ENCODE peak calls at places on chromosome 11, in seven cellular contexts. B is cardiac muscle cell, O is GM10248, K is GM23338, I is OCI-LY7, M is kidney, Y is transverse colon. C is an unnamed sample.

GRCh38 chr11:61963016-61963281 is 4.5 kb downstream of the FTH1 start:
- DNase-seq in B (no peak), O (no peak), K (no peak), I (no peak), M (no peak), Y (peak), C (no peak)

GRCh38 chr11:62401356-62401755 is 17.5 kb upstream of the SCGB1A1 start:
- DNase-seq in B (no peak), O (no peak), K (no peak), I (no peak), M (peak), Y (no peak), C (no peak)

GRCh38 chr11:69446108-69446507 is 35.4 kb upstream of the LINC01488 start:
- DNase-seq in B (no peak), O (no peak), K (no peak), I (no peak), M (peak), Y (no peak), C (no peak)

GRCh38 chr11:34157163-34157562 is 51.7 kb downstream of the NAT10 start:
- DNase-seq in B (no peak), O (no peak), K (no peak), I (no peak), M (no peak), Y (no peak), C (no peak)

GRCh38 chr11:98601181-98601773 is 419.5 kb upstream of the CNTN5 start:
- DNase-seq in B (no peak), O (no peak), K (no peak), I (no peak), M (no peak), Y (peak), C (no peak)

GRCh38 chr11:765025-765801 is 12.1 kb downstream of the GATD1 start:
- DNase-seq in B (peak), O (peak), K (peak), I (peak), M (peak), Y (peak), C (peak)

GRCh38 chr11:83088965-83089364 is 17.3 kb upstream of the RAB30 start:
- DNase-seq in B (no peak), O (no peak), K (peak), I (no peak), M (no peak), Y (no peak), C (no peak)

GRCh38 chr11:46390331-46391171 is 1.0 kb downstream of the CHRM4 start:
- DNase-seq in B (no peak), O (no peak), K (peak), I (no peak), M (no peak), Y (no peak), C (no peak)

GRCh38 chr11:68043349-68044144 is 4.7 kb downstream of the TCIRG1 start:
- DNase-seq in B (no peak), O (no peak), K (no peak), I (no peak), M (peak), Y (no peak), C (no peak)

GRCh38 chr11:47340980-47341775 is 11.3 kb downstream of the MYBPC3 start:
- DNase-seq in B (no peak), O (no peak), K (no peak), I (no peak), M (peak), Y (no peak), C (no peak)

GRCh38 chr11:13889566-13890214 is 72.8 kb upstream of the SPON1 start:
- DNase-seq in B (no peak), O (no peak), K (no peak), I (no peak), M (no peak), Y (no peak), C (no peak)

GRCh38 chr11:47992959-47993820 is 12.8 kb downstream of the PTPRJ start:
- DNase-seq in B (no peak), O (no peak), K (no peak), I (no peak), M (peak), Y (peak), C (no peak)

GRCh38 chr11:26976389-26976788 is 17.5 kb upstream of the FIBIN start:
- DNase-seq in B (no peak), O (no peak), K (no peak), I (no peak), M (no peak), Y (no peak), C (no peak)

GRCh38 chr11:128862913-128863660 is 4.0 kb downstream of the KCNJ1 start:
- DNase-seq in B (no peak), O (no peak), K (no peak), I (no peak), M (no peak), Y (no peak), C (no peak)

GRCh38 chr11:104968365-104968855 is at the start of gene CASP4:
- DNase-seq in B (no peak), O (peak), K (no peak), I (peak), M (no peak), Y (peak), C (no peak)

GRCh38 chr11:13336246-13336873 is 58.8 kb downstream of the BMAL1 start:
- DNase-seq in B (no peak), O (no peak), K (no peak), I (no peak), M (no peak), Y (no peak), C (no peak)

GRCh38 chr11:73308003-73308962 is at the start of gene ARHGEF17:
- DNase-seq in B (peak), O (peak), K (peak), I (no peak), M (peak), Y (peak), C (peak)

GRCh38 chr11:122559734-122560382 is 95.7 kb upstream of the UBASH3B start:
- DNase-seq in B (no peak), O (no peak), K (peak), I (no peak), M (no peak), Y (no peak), C (no peak)

GRCh38 chr11:3984896-3985295 is 109.7 kb upstream of the RRM1 start:
- DNase-seq in B (peak), O (no peak), K (peak), I (peak), M (no peak), Y (no peak), C (no peak)

GRCh38 chr11:46116007-46116711 is 5.1 kb downstream of the PHF21A start:
- DNase-seq in B (no peak), O (no peak), K (no peak), I (no peak), M (no peak), Y (no peak), C (no peak)

GRCh38 chr11:19281555-19281954 is 40.8 kb upstream of the E2F8 start:
- DNase-seq in B (no peak), O (no peak), K (no peak), I (no peak), M (no peak), Y (no peak), C (no peak)

GRCh38 chr11:125070699-125071254 is 7.7 kb downstream of the SLC37A2 start:
- DNase-seq in B (no peak), O (peak), K (no peak), I (peak), M (peak), Y (peak), C (no peak)

GRCh38 chr11:398826-399225 is 4.8 kb downstream of the PKP3 start:
- DNase-seq in B (no peak), O (no peak), K (no peak), I (no peak), M (no peak), Y (no peak), C (no peak)

GRCh38 chr11:73185680-73186293 is 32.3 kb upstream of the P2RY2 start:
- DNase-seq in B (no peak), O (no peak), K (no peak), I (no peak), M (peak), Y (no peak), C (no peak)

GRCh38 chr11:60910711-60911366 is 3.1 kb upstream of the TMEM109 start:
- DNase-seq in B (no peak), O (no peak), K (peak), I (peak), M (no peak), Y (no peak), C (no peak)
- TF ChIP-seq CTCF in B (no peak), O (no peak), K (no peak), I (peak), M (no peak), Y (no peak), C (no peak)

GRCh38 chr11:119713361-119714040 is 15.5 kb downstream of the NECTIN1 start:
- DNase-seq in B (no peak), O (no peak), K (no peak), I (no peak), M (no peak), Y (no peak), C (no peak)
- TF ChIP-seq CTCF in B (no peak), O (no peak), K (no peak), I (no peak), M (no peak), Y (no peak), C (no peak)

GRCh38 chr11:126307706-126308105 is 3.8 kb downstream of the DCPS start:
- DNase-seq in B (peak), O (no peak), K (peak), I (peak), M (no peak), Y (no peak), C (peak)
- TF ChIP-seq CTCF in B (peak), O (peak), K (peak), I (peak), M (no peak), Y (no peak), C (peak)

GRCh38 chr11:74438681-74439080 is 28.7 kb downstream of the KCNE3 start:
- DNase-seq in B (no peak), O (no peak), K (no peak), I (no peak), M (no peak), Y (no peak), C (no peak)
- TF ChIP-seq CTCF in B (no peak), O (no peak), K (no peak), I (no peak), M (no peak), Y (no peak), C (no peak)

GRCh38 chr11:131223198-131223975 is 147.0 kb upstream of the NTM start:
- DNase-seq in B (no peak), O (no peak), K (peak), I (no peak), M (no peak), Y (no peak), C (no peak)

GRCh38 chr11:131218542-131218941 is 151.9 kb upstream of the NTM start:
- DNase-seq in B (no peak), O (no peak), K (peak), I (no peak), M (no peak), Y (no peak), C (no peak)

DNA sequence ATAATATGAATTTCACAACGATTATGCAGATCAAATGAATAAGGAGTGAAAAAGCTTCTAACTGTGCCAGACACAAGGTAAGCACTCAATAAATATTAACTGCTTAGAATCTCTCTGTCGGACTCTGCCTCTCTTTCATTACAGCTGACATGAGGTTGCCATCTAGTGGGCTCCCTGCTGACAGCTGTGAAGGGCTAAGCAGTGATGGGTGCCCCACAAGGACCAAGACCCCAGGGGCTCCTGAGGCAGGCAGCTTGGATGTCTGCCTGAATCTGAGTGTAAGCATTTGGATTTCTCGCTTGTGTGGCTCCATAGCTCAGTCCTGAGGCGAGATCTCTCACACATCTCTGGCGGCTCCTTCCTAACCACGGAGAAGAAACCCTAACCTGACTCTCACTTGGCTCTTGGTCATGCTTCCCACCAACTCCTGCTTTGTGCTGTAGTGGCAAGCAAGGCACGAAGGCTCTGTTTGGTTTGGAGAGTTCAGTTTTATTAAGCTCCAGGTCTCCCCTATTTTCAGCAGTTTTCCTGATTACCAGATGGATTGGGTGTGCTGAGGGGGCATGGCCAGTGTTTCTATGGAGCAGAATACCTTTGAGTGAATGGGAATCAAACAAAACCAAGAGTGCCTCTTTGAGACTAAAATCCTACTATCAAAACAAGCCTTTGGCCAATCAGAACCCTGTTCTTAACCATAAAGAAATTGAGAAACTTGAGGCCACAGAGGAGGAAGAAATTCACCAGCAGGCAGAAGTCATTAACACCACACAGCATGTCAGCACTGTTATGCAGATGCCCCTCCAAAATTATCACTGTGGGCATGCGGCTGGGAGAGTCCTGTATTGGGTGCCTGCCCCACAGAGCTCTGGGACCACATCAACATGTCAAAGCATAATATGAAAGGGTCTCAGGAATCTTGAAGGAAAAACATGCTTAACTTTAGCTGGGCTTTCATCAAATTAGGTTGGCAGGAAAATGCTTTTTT is 152.8 kb upstream of the NTM start:
- DNase-seq in B (no peak), O (no peak), K (peak), I (peak), M (no peak), Y (no peak), C (no peak)
- TF ChIP-seq CTCF in B (no peak), O (peak), K (peak), I (peak), M (peak), Y (no peak), C (peak)

GRCh38 chr11:103703437-103703836 is 333.0 kb upstream of the DDI1 start:
- DNase-seq in B (no peak), O (no peak), K (no peak), I (no peak), M (no peak), Y (no peak), C (no peak)
- TF ChIP-seq CTCF in B (no peak), O (no peak), K (no peak), I (no peak), M (no peak), Y (no peak), C (no peak)

GRCh38 chr11:12236744-12237101 is 126.3 kb downstream of the MICAL2 start:
- DNase-seq in B (no peak), O (no peak), K (no peak), I (no peak), M (no peak), Y (no peak), C (no peak)

GRCh38 chr11:12235945-12236743 is 125.8 kb downstream of the MICAL2 start:
- DNase-seq in B (peak), O (peak), K (peak), I (peak), M (no peak), Y (peak), C (no peak)

GRCh38 chr11:12235080-12235479 is 124.7 kb downstream of the MICAL2 start:
- DNase-seq in B (no peak), O (no peak), K (no peak), I (no peak), M (no peak), Y (no peak), C (no peak)

GRCh38 chr11:12234216-12234615 is 123.8 kb downstream of the MICAL2 start:
- DNase-seq in B (no peak), O (no peak), K (no peak), I (no peak), M (no peak), Y (no peak), C (no peak)

GRCh38 chr11:12235549-12235944 is 125.2 kb downstream of the MICAL2 start:
- DNase-seq in B (peak), O (no peak), K (no peak), I (no peak), M (no peak), Y (no peak), C (no peak)
- TF ChIP-seq CTCF in B (peak), O (no peak), K (no peak), I (no peak), M (no peak), Y (no peak), C (no peak)

DNA sequence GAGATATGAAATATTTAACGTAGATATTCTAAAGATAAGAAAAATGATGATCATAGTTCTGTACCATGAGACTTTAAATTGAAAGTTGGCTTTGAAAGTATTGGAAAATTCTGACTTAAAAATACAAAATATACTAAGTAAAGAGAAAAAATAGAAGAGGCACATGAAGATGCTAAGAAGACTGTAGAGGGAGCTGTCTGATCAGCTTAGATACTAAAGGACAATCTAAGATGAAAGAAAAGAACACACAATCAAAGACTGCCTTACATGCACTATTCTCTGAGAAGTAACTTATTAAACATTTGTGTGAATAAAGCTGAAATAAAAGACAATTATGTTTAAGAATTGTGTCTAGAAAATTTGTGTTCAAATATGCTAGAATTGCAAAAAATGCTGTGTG is 55.1 kb downstream of the RBMXL2 start:
- DNase-seq in B (peak), O (no peak), K (peak), I (peak), M (no peak), Y (no peak), C (no peak)
- TF ChIP-seq CTCF in B (peak), O (peak), K (peak), I (peak), M (peak), Y (peak), C (peak)

DNA sequence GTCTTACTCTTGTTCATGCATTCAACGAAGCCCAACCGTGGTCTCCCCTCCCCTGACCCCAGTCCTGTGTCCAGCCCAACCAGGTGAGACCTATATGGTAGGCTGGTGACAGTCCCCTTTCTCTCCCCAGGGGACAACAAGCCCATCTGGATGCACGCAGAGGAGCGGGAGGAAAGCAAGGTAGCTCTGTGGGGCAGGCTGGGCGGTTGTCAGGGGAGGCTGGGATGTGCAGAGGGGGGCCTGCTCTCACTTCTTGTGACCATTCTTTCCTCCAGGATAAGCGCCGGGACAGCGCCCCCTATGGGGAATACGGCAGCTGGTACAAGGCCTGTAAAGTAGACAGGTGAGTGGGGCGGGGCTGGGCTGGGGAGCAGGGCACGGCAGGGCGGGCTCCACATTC is 3.5 kb upstream of the RAB1B start:
- DNase-seq in B (no peak), O (no peak), K (peak), I (peak), M (no peak), Y (peak), C (peak)
- TF ChIP-seq CTCF in B (peak), O (peak), K (peak), I (peak), M (no peak), Y (peak), C (peak)

DNA sequence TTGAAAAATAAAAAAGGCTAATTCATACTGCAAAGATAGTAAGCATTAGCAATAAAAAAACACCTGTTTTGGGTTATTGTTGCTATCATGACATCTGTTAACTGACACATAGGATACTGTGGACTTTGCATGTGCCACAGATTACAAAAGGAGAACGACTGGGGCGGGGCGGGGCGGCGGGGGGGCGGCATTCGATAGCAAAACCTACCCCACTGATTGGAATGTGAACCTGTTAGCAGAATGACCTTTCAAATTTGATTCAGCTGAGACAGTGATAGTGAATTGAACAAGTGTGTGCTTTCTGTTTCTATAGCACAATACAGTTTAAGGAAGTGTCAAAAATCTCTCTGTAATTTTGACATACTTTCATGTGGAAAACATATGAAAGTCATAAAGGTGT is 14.9 kb downstream of the MMP20 start:
- DNase-seq in B (no peak), O (peak), K (no peak), I (no peak), M (no peak), Y (no peak), C (no peak)
- TF ChIP-seq CTCF in B (no peak), O (no peak), K (no peak), I (no peak), M (no peak), Y (no peak), C (no peak)